ENCODE peak calls at places on chromosomes 12 and 14, in eight cellular contexts. K, N, G, J, M, C, T and Z are unnamed samples.

GRCh38 chr14:105855246-105855892 is 329.0 kb downstream of the TMEM121 start:
- DNase-seq in K (no peak), N (no peak), G (no peak), J (no peak), M (no peak), C (no peak), T (no peak), Z (no peak)

GRCh38 chr12:57813111-57813970 is 5.2 kb downstream of the AVIL start:
- DNase-seq in K (no peak), N (no peak), G (no peak), J (no peak), M (no peak), C (no peak), T (no peak), Z (no peak)

GRCh38 chr12:43444940-43445564 is 107.0 kb downstream of the ADAMTS20 start:
- DNase-seq in K (peak; percentile 76), N (peak; percentile 39), G (no peak), J (peak; percentile 73), M (peak; percentile 71), C (peak; percentile 70), T (peak; percentile 4), Z (peak; percentile 82)

GRCh38 chr12:125889742-125890141 is 824.5 kb downstream of the AACS start:
- DNase-seq in K (no peak), N (no peak), G (no peak), J (no peak), M (no peak), C (no peak), T (no peak), Z (no peak)

GRCh38 chr14:58865520-58866281 is 227.9 kb downstream of the DACT1 start:
- DNase-seq in K (no peak), N (no peak), G (no peak), J (no peak), M (no peak), C (no peak), T (no peak), Z (no peak)

GRCh38 chr14:100012478-100012925 is 52.7 kb upstream of the EVL start:
- DNase-seq in K (peak; percentile 40), N (no peak), G (no peak), J (no peak), M (no peak), C (no peak), T (peak; percentile 24), Z (no peak)

GRCh38 chr12:1916396-1917171 is 1.9 kb downstream of the CACNA2D4 start:
- DNase-seq in K (no peak), N (no peak), G (no peak), J (no peak), M (no peak), C (no peak), T (no peak), Z (peak; percentile 23)

GRCh38 chr14:68450391-68451120 is 342.3 kb downstream of the ZFP36L1 start:
- DNase-seq in K (no peak), N (no peak), G (no peak), J (no peak), M (no peak), C (no peak), T (no peak), Z (no peak)

GRCh38 chr14:91354979-91355685 is 62.5 kb downstream of the CCDC88C start:
- DNase-seq in K (no peak), N (no peak), G (peak; percentile 47), J (no peak), M (peak; percentile 83), C (no peak), T (no peak), Z (peak; percentile 42)

GRCh38 chr14:103630364-103631108 is 1.5 kb downstream of the KLC1 start:
- DNase-seq in K (peak; percentile 10), N (no peak), G (no peak), J (no peak), M (no peak), C (no peak), T (no peak), Z (no peak)

GRCh38 chr12:29088611-29089219 is 60.4 kb upstream of the FAR2 start:
- DNase-seq in K (peak; percentile 53), N (peak; percentile 1), G (no peak), J (no peak), M (no peak), C (peak; percentile 4), T (no peak), Z (peak; percentile 67)

GRCh38 chr14:103140316-103141109 is 17.3 kb downstream of the TNFAIP2 start:
- DNase-seq in K (no peak), N (peak; percentile 39), G (no peak), J (no peak), M (no peak), C (no peak), T (peak; percentile 94), Z (no peak)

GRCh38 chr14:68576031-68576430 is 216.8 kb downstream of the ZFP36L1 start:
- DNase-seq in K (peak; percentile 59), N (no peak), G (no peak), J (no peak), M (no peak), C (no peak), T (no peak), Z (no peak)

GRCh38 chr14:29741909-29742401 is 185.7 kb downstream of the PRKD1 start:
- DNase-seq in K (peak; percentile 84), N (no peak), G (no peak), J (no peak), M (no peak), C (no peak), T (no peak), Z (no peak)

GRCh38 chr12:94198469-94198868 is 50.1 kb downstream of the PLXNC1 start:
- DNase-seq in K (no peak), N (no peak), G (no peak), J (no peak), M (no peak), C (no peak), T (no peak), Z (no peak)

GRCh38 chr12:77940566-77940965 is 109.9 kb downstream of the NAV3 start:
- DNase-seq in K (no peak), N (no peak), G (no peak), J (no peak), M (no peak), C (peak; percentile 41), T (no peak), Z (no peak)

GRCh38 chr12:89884917-89885316 is 176.3 kb upstream of the ATP2B1 start:
- DNase-seq in K (no peak), N (no peak), G (no peak), J (no peak), M (no peak), C (no peak), T (no peak), Z (no peak)

GRCh38 chr12:130739571-130739970 is 23.5 kb upstream of the RIMBP2 start:
- DNase-seq in K (no peak), N (no peak), G (no peak), J (no peak), M (no peak), C (no peak), T (no peak), Z (no peak)

GRCh38 chr12:3885179-3886094 is 12.2 kb upstream of the PARP11 start:
- DNase-seq in K (peak; percentile 57), N (peak; percentile 36), G (no peak), J (peak; percentile 8), M (no peak), C (peak; percentile 40), T (no peak), Z (peak; percentile 59)

GRCh38 chr14:61561144-61561543 is 134.2 kb upstream of the HIF1A start:
- DNase-seq in K (peak; percentile 62), N (peak; percentile 42), G (no peak), J (no peak), M (no peak), C (peak; percentile 86), T (no peak), Z (no peak)

DNA sequence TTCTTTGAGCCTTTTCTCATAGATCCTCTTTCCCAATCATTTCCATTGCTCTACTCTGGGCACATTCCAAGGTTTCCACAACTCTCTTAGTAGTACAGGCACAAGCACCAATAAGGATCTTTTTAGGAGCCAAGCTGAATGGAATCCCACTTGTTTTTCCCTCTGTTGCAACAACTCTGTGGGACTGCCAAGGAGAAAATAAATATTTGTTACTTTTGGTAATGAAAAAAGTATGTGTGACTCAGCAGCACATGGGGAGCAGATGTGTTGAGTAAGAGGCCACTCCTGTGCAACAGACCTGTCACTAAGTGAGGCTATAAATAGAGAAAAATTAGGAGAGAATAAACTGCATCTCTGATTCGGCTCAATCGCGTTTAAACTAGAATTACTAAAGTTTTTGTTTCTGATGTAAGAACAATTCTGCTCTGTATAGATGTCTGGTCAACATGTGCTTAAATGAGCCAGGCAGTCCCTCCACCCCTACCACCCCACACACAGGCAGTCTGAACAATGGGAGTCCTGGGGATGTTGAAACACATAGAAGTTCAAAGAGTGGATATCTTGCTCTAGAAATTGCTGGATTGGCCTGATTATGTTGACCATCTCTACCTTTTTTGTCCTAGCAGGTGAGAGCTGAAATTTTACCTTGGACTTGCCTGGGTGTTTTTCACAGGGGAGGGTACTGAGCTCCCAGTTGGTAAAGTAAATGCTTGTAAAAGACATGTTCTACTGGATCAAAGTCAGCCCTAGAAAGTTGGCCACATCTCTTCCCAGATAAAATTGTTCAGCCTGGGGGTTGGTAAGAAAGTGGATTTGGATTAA is 244.3 kb upstream of the NOVA1 start:
- DNase-seq in K (peak; percentile 76), N (peak; percentile 34), G (no peak), J (no peak), M (no peak), C (peak; percentile 96), T (no peak), Z (peak; percentile 2)
- TF ChIP-seq MAX in K (no peak), N (no peak), G (no peak), J (no peak), M (no peak), C (peak; percentile 99), T (no peak), Z (no peak)

GRCh38 chr12:124856132-124856841 is 7.4 kb downstream of the SCARB1 start:
- DNase-seq in K (peak; percentile 25), N (no peak), G (no peak), J (no peak), M (no peak), C (no peak), T (no peak), Z (no peak)
- TF ChIP-seq CTCF in K (no peak), N (no peak), G (peak; percentile 7), J (no peak), M (no peak), C (no peak), T (peak; percentile 25), Z (no peak)

DNA sequence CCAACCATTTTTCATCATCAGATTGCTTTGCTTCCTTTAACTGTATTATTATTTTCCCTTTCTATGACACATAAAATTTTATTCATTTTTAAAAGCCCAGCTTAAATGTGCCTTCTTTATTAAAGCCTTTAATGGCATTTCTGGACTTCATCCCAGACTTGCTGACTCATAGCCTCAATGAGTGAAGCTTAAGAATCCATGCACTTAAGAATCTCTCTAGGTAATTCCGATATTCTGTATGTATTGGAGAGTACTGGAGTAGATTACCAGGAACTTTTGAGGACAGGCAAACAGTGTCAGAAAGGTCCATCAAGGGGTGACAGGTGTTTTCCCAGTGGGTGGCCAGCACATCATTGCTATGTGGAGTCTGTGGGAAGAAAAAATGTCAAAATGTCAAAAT is 107.9 kb downstream of the PTPRQ start:
- DNase-seq in K (peak; percentile 94), N (no peak), G (no peak), J (peak; percentile 81), M (no peak), C (peak; percentile 67), T (no peak), Z (no peak)
- TF ChIP-seq MAX in K (no peak), N (no peak), G (no peak), J (peak; percentile 26), M (no peak), C (no peak), T (no peak), Z (no peak)

GRCh38 chr12:22882559-22882958 is 257.6 kb downstream of the ETNK1 start:
- DNase-seq in K (no peak), N (no peak), G (no peak), J (no peak), M (no peak), C (no peak), T (no peak), Z (no peak)
- TF ChIP-seq CTCF in K (no peak), N (no peak), G (no peak), J (no peak), M (no peak), C (no peak), T (no peak), Z (no peak)